ENCODE peak calls at places on chromosomes 16 and 17, in five cellular contexts. V is osteoblast; U is dorsolateral prefrontal cortex; A is H7; D is stimulated activated CD8-positive, alpha-beta memory T cell treated with anti-CD3 and anti-CD28 coated beads, Interleukin-4, amount 100 ng/mL, for 4 hours. S is an unnamed sample.

GRCh38 chr16:78390070-78390469 is 290.6 kb downstream of the WWOX start:
- DNase-seq in V (no peak), U (no peak), A (no peak), D (no peak), S (no peak)

GRCh38 chr17:77498056-77498785 is 357.5 kb downstream of the SEC14L1 start:
- DNase-seq in V (peak; percentile 57), U (peak; percentile 15), A (peak; percentile 51), D (no peak), S (no peak)

GRCh38 chr16:75733305-75734141 is 7.2 kb upstream of the CPHXL start:
- DNase-seq in V (peak; percentile 90), U (no peak), A (no peak), D (no peak), S (no peak)

GRCh38 chr17:27560668-27561067 is 70.3 kb upstream of the LGALS9 start:
- DNase-seq in V (no peak), U (no peak), A (no peak), D (no peak), S (no peak)

GRCh38 chr17:61401280-61402072 is 1.8 kb downstream of the TBX2 start:
- DNase-seq in V (peak; percentile 96), U (no peak), A (no peak), D (no peak), S (no peak)

GRCh38 chr17:51486091-51486490 is 225.7 kb downstream of the UTP18 start:
- DNase-seq in V (no peak), U (no peak), A (no peak), D (no peak), S (no peak)

GRCh38 chr17:69344939-69345338 is 18.0 kb upstream of the ABCA5 start:
- DNase-seq in V (no peak), U (no peak), A (no peak), D (no peak), S (no peak)

GRCh38 chr16:50244504-50245416 is 21.6 kb upstream of the ADCY7 start:
- DNase-seq in V (peak; percentile 87), U (no peak), A (peak; percentile 89), D (no peak), S (no peak)

GRCh38 chr17:47704116-47704515 is 10.2 kb downstream of the TBKBP1 start:
- DNase-seq in V (peak; percentile 62), U (peak; percentile 29), A (no peak), D (no peak), S (no peak)